ENCODE peak calls at places on chromosomes 4 and X, in ten cellular contexts. A, Z, G, S, Q, V, E, R, K and N are unnamed samples.

GRCh38 chr4:184503869-184504300 is 29.5 kb upstream of the IRF2 start:
- DNase-seq in A (no peak), Z (no peak), G (no peak), S (no peak), Q (no peak), V (peak; percentile 20), E (no peak), R (no peak), K (no peak), N (no peak)

GRCh38 chrX:41923925-41924693 is 755 bp upstream of the CASK start:
- DNase-seq in A (peak; percentile 68), Z (peak; percentile 25), G (peak; percentile 4), S (no peak), Q (no peak), V (peak; percentile 26), E (no peak), R (no peak), K (no peak), N (peak; percentile 17)

GRCh38 chr4:126318376-126318775 is 1003.6 kb downstream of the FAT4 start:
- DNase-seq in A (no peak), Z (no peak), G (no peak), S (no peak), Q (no peak), V (no peak), E (no peak), R (no peak), K (no peak), N (no peak)

GRCh38 chrX:40158036-40158706 is 60.4 kb upstream of the BCOR start:
- DNase-seq in A (peak; percentile 50), Z (no peak), G (no peak), S (no peak), Q (peak; percentile 90), V (peak; percentile 17), E (peak; percentile 48), R (no peak), K (peak; percentile 63), N (no peak)

GRCh38 chr4:171067422-171067821 is 745.8 kb upstream of the GALNTL6 start:
- DNase-seq in A (peak; percentile 4), Z (no peak), G (no peak), S (no peak), Q (no peak), V (no peak), E (no peak), R (no peak), K (no peak), N (no peak)

GRCh38 chr4:7759635-7760034 is 180.0 kb downstream of the AFAP1 start:
- DNase-seq in A (no peak), Z (no peak), G (no peak), S (no peak), Q (no peak), V (no peak), E (no peak), R (no peak), K (no peak), N (no peak)

GRCh38 chrX:73850124-73851013 is 287.4 kb downstream of the CHIC1 start:
- DNase-seq in A (peak; percentile 53), Z (no peak), G (no peak), S (peak; percentile 75), Q (no peak), V (peak; percentile 38), E (peak; percentile 58), R (no peak), K (no peak), N (no peak)

GRCh38 chr4:110196206-110196870 is 2.1 kb downstream of the ELOVL6 start:
- DNase-seq in A (peak; percentile 45), Z (peak; percentile 53), G (peak; percentile 8), S (peak; percentile 66), Q (peak; percentile 92), V (peak; percentile 32), E (peak; percentile 29), R (peak; percentile 40), K (peak; percentile 84), N (peak; percentile 20)

GRCh38 chr4:42015438-42015837 is 25.1 kb downstream of the SLC30A9 start:
- DNase-seq in A (no peak), Z (no peak), G (no peak), S (no peak), Q (no peak), V (no peak), E (no peak), R (no peak), K (no peak), N (no peak)

GRCh38 chrX:100587846-100588245 is 3.1 kb downstream of the TNMD start:
- DNase-seq in A (no peak), Z (no peak), G (no peak), S (no peak), Q (no peak), V (no peak), E (no peak), R (no peak), K (no peak), N (no peak)

GRCh38 chr4:151730003-151730559 is 30.7 kb downstream of the GATB start:
- DNase-seq in A (peak; percentile 27), Z (no peak), G (no peak), S (no peak), Q (no peak), V (no peak), E (no peak), R (peak; percentile 59), K (no peak), N (peak; percentile 26)

GRCh38 chr4:151727365-151727764 is 33.4 kb downstream of the GATB start:
- DNase-seq in A (no peak), Z (no peak), G (no peak), S (no peak), Q (no peak), V (peak; percentile 42), E (no peak), R (no peak), K (no peak), N (no peak)

GRCh38 chr4:151728679-151729078 is 32.1 kb downstream of the GATB start:
- DNase-seq in A (no peak), Z (no peak), G (no peak), S (no peak), Q (no peak), V (no peak), E (no peak), R (no peak), K (no peak), N (no peak)

GRCh38 chr4:151721466-151721865 is 39.3 kb downstream of the GATB start:
- DNase-seq in A (no peak), Z (no peak), G (peak; percentile 21), S (no peak), Q (no peak), V (no peak), E (peak; percentile 23), R (no peak), K (no peak), N (peak; percentile 16)

GRCh38 chr4:151725087-151725486 is 35.7 kb downstream of the GATB start:
- DNase-seq in A (no peak), Z (no peak), G (no peak), S (no peak), Q (no peak), V (no peak), E (no peak), R (no peak), K (no peak), N (no peak)
- TF ChIP-seq CTCF in A (no peak), Z (no peak), G (no peak), S (no peak), Q (no peak), V (no peak), E (no peak), R (no peak), K (peak; percentile 0), N (no peak)

GRCh38 chrX:20267599-20267923 is 852 bp upstream of the RPS6KA3 start:
- DNase-seq in A (no peak), Z (no peak), G (no peak), S (no peak), Q (peak; percentile 42), V (peak; percentile 8), E (no peak), R (no peak), K (no peak), N (no peak)

GRCh38 chrX:20265221-20265725 is 1.4 kb downstream of the RPS6KA3 start:
- DNase-seq in A (peak; percentile 71), Z (peak; percentile 38), G (peak; percentile 33), S (peak; percentile 83), Q (peak; percentile 83), V (peak; percentile 89), E (peak; percentile 78), R (peak; percentile 27), K (peak; percentile 43), N (peak; percentile 82)

GRCh38 chrX:20265726-20266681 is 705 bp downstream of the RPS6KA3 start:
- DNase-seq in A (peak; percentile 24), Z (peak; percentile 32), G (peak; percentile 4), S (peak; percentile 67), Q (peak; percentile 88), V (peak; percentile 12), E (peak; percentile 39), R (no peak), K (peak; percentile 45), N (peak; percentile 38)

GRCh38 chrX:20267924-20268701 is 1.4 kb upstream of the RPS6KA3 start:
- DNase-seq in A (no peak), Z (peak; percentile 55), G (peak; percentile 37), S (peak; percentile 86), Q (peak; percentile 84), V (no peak), E (peak; percentile 62), R (peak; percentile 34), K (peak; percentile 63), N (peak; percentile 77)

GRCh38 chrX:20266810-20267598 is at the start of gene RPS6KA3:
- DNase-seq in A (peak; percentile 93), Z (peak; percentile 89), G (peak; percentile 81), S (peak; percentile 95), Q (peak; percentile 98), V (peak; percentile 79), E (peak; percentile 92), R (peak; percentile 88), K (peak; percentile 80), N (peak; percentile 91)
- TF ChIP-seq POLR2A in A (peak; percentile 29), Z (peak; percentile 76), G (peak; percentile 77), S (peak; percentile 23), Q (peak; percentile 49), V (peak; percentile 59), E (peak; percentile 54), R (no peak), K (peak; percentile 55), N (peak; percentile 41)

DNA sequence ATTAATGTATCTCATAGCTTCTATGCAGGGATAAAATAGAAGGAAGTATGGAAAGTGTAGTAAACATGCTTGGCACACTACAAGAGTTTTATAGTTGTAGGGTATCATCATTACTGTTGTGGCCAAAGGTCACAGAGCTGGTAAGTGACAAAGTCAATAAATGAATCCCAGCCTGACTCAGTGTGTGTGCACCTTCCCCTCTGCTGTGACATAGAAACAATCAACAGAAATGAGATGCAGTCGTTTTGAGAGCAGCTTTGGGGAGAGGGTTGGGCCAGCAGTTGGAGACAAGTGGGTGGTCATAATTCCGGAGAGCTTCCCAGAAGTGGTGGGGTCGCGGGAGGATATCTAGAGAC is 82.4 kb upstream of the RBPJ start:
- DNase-seq in A (no peak), Z (no peak), G (no peak), S (no peak), Q (no peak), V (no peak), E (no peak), R (no peak), K (no peak), N (no peak)
- H3K4me3 ChIP-seq in A (no peak overlapping the region), Z (no peak overlapping the region), G (no peak overlapping the region), S (no peak overlapping the region), Q (no peak overlapping the region), V (no peak overlapping the region), E (no peak overlapping the region), R (no peak overlapping the region), K (no peak overlapping the region), N (no peak overlapping the region)

DNA sequence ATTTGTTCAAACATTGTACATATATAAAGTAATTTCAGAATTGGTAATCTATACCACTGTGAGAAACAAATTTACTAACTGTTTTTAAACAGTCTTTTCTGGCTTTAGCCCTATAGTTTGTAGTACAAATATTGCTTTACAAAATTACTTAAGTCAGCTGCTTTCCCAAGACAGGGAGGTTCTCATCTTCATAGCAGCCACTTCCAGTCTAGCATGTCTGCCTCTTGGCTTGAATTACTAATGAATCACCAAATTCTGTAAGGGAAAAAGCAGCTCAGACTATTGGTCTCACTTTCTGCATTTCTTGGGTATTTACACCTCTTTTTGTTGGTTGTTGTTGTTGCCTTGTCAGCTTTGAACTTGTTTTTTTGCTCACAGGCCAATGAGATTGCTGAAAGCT is 187.2 kb downstream of the NPFFR2 start:
- DNase-seq in A (no peak), Z (no peak), G (no peak), S (no peak), Q (no peak), V (no peak), E (no peak), R (no peak), K (no peak), N (no peak)
- TF ChIP-seq CTCF in A (no peak), Z (no peak), G (no peak), S (no peak), Q (no peak), V (no peak), E (no peak), R (no peak), K (no peak), N (no peak)